ENCODE peak calls at places on chromosomes 4 and X, in eight cellular contexts. B, A, C, V, U, Q, M and N are unnamed samples.

GRCh38 chr4:164529058-164529457 is 224.9 kb upstream of the SMIM31 start:
- DNase-seq in M (no peak), Q (no peak), V (no peak), A (no peak), B (no peak), U (no peak), C (no peak), N (no peak)

GRCh38 chr4:148116264-148116663 is 325.9 kb downstream of the NR3C2 start:
- DNase-seq in M (no peak), V (peak; percentile 3), A (no peak), C (no peak), Q (no peak), U (no peak), B (no peak), N (no peak)

GRCh38 chrX:119734897-119735339 is 23.5 kb upstream of the SOWAHD start:
- DNase-seq in Q (peak; percentile 68), M (no peak), B (no peak), A (no peak), C (no peak), U (peak; percentile 76), V (peak; percentile 22), N (no peak)

GRCh38 chrX:148135738-148136137 is 154.6 kb downstream of the FMR1NB start:
- DNase-seq in A (no peak), V (no peak), M (peak; percentile 3), U (no peak), B (no peak), C (no peak), Q (no peak), N (no peak)

GRCh38 chrX:1316527-1316926 is 20.1 kb upstream of the IL3RA start:
- DNase-seq in M (no peak), C (no peak), B (no peak), Q (no peak), U (peak; percentile 86), V (no peak), A (no peak), N (no peak)

GRCh38 chrX:154490021-154490413 is 412 bp downstream of the SLC10A3 start:
- DNase-seq in C (peak; percentile 22), Q (peak; percentile 24), B (no peak), A (no peak), V (no peak), M (no peak), U (peak; percentile 62), N (peak; percentile 55)

GRCh38 chr4:138658518-138658917 is 357.1 kb upstream of the NOCT start:
- DNase-seq in C (no peak), V (no peak), A (no peak), M (no peak), Q (no peak), B (no peak), U (no peak), N (no peak)

GRCh38 chrX:124507276-124507675 is 160.9 kb downstream of the SH2D1A start:
- DNase-seq in A (no peak), Q (no peak), B (no peak), U (no peak), C (no peak), V (no peak), M (no peak), N (no peak)

GRCh38 chrX:71098302-71098701 is 2.7 kb downstream of the FOXO4 start:
- DNase-seq in U (peak; percentile 71), A (peak; percentile 70), M (peak; percentile 25), Q (peak; percentile 74), C (peak; percentile 80), V (peak; percentile 47), B (no peak), N (peak; percentile 65)

GRCh38 chr4:105440890-105441289 is 33.0 kb downstream of the PPA2 start:
- DNase-seq in M (no peak), U (no peak), A (no peak), V (no peak), Q (no peak), B (no peak), C (no peak), N (no peak)

GRCh38 chr4:76987153-76987562 is 37.6 kb downstream of the SEPTIN11 start:
- DNase-seq in U (no peak), C (no peak), A (no peak), M (peak; percentile 57), Q (peak; percentile 27), V (no peak), B (no peak), N (no peak)

GRCh38 chr4:101104264-101105052 is 242.9 kb downstream of the PPP3CA start:
- DNase-seq in M (no peak), Q (no peak), V (no peak), B (no peak), C (no peak), A (no peak), U (no peak), N (no peak)

GRCh38 chrX:84099120-84099519 is 88.9 kb downstream of the RPS6KA6 start:
- DNase-seq in M (no peak), A (no peak), B (no peak), V (no peak), U (no peak), C (no peak), Q (no peak), N (no peak)

GRCh38 chr4:6460876-6461275 is 11.5 kb downstream of the PPP2R2C start:
- DNase-seq in C (no peak), U (no peak), V (no peak), Q (no peak), M (no peak), B (no peak), A (no peak), N (no peak)

GRCh38 chr4:4334798-4335520 is 44.9 kb downstream of the ZBTB49 start:
- DNase-seq in C (peak; percentile 81), B (no peak), M (peak; percentile 58), Q (peak; percentile 55), A (peak; percentile 70), V (peak; percentile 19), U (peak; percentile 61), N (peak; percentile 43)